ENCODE peak calls at places on chromosomes 5 and 9, in four cellular contexts. B is activated CD4-positive, alpha-beta T cell treated with anti-CD3 and anti-CD28 coated beads for 24 hours; K is NCI-H1092 treated with DMSO at 0.1 percent for 48 hours; Z is ELF-1. J is an unnamed sample.

GRCh38 chr9:115883467-115884329 is 269.9 kb upstream of the PAPPA start:
- DNase-seq in Z (peak; percentile 36), B (no peak), K (peak; percentile 1), J (peak; percentile 2)

GRCh38 chr5:67026278-67026677 is 170.3 kb downstream of the CD180 start:
- DNase-seq in B (no peak), Z (no peak), K (no peak), J (no peak)

GRCh38 chr5:116442095-116442534 is 132.5 kb downstream of the SEMA6A start:
- DNase-seq in Z (peak; percentile 62), B (no peak), K (peak; percentile 65), J (no peak)

GRCh38 chr5:71596169-71596568 is 9.0 kb downstream of the MCCC2 start:
- DNase-seq in K (no peak), Z (no peak), B (no peak), J (no peak)

GRCh38 chr5:80672140-80672736 is 17.5 kb upstream of the DHFR start:
- DNase-seq in K (peak; percentile 44), B (peak; percentile 60), Z (peak; percentile 45), J (peak; percentile 36)

GRCh38 chr9:122394265-122395242 is 23.7 kb downstream of the PTGS1 start:
- DNase-seq in K (no peak), B (no peak), Z (no peak), J (no peak)

GRCh38 chr9:107131108-107131799 is 151.8 kb upstream of the RAD23B start:
- DNase-seq in K (no peak), Z (peak; percentile 93), B (no peak), J (peak; percentile 18)

GRCh38 chr5:114402206-114402605 is 40.3 kb downstream of the KCNN2 start:
- DNase-seq in B (no peak), K (no peak), Z (no peak), J (no peak)

GRCh38 chr9:95031711-95032461 is 285.6 kb downstream of the FANCC start:
- DNase-seq in K (peak; percentile 24), Z (no peak), B (no peak), J (no peak)

GRCh38 chr9:26856413-26857032 is 36.1 kb downstream of the CAAP1 start:
- DNase-seq in Z (peak; percentile 63), B (no peak), K (peak; percentile 68), J (peak; percentile 4)

GRCh38 chr5:76337949-76338589 is 65.0 kb upstream of the IQGAP2 start:
- DNase-seq in B (no peak), K (no peak), Z (peak; percentile 97), J (peak; percentile 20)

GRCh38 chr9:34272146-34272545 is 56.9 kb downstream of the KIF24 start:
- DNase-seq in K (no peak), B (no peak), Z (no peak), J (no peak)

GRCh38 chr5:168312606-168313297 is 21.3 kb downstream of the WWC1 start:
- DNase-seq in B (no peak), Z (no peak), K (no peak), J (no peak)

GRCh38 chr5:38738898-38739743 is 106.7 kb upstream of the OSMR start:
- DNase-seq in K (no peak), Z (no peak), B (no peak), J (no peak)

GRCh38 chr5:66560371-66560770 is 35.8 kb upstream of the MAST4 start:
- DNase-seq in B (no peak), K (peak; percentile 16), Z (no peak), J (no peak)

GRCh38 chr9:130053109-130053503 is 600 bp upstream of the GPR107 start:
- DNase-seq in B (no peak), Z (no peak), K (no peak), J (no peak)

GRCh38 chr9:93946338-93946712 is 8.8 kb downstream of the BARX1 start:
- DNase-seq in K (no peak), B (no peak), Z (no peak), J (no peak)

GRCh38 chr5:60208681-60209080 is 315.2 kb upstream of the PDE4D start:
- DNase-seq in B (no peak), K (no peak), Z (no peak), J (no peak)